ENCODE peak calls at places on chromosomes 5 and 9, in eight cellular contexts. B, R, J, S, O, X, Y and I are unnamed samples.

GRCh38 chr9:84945878-84946538 is 276.5 kb downstream of the NTRK2 start:
- DNase-seq in B (no peak), R (no peak), J (no peak), S (no peak), O (no peak), X (no peak), Y (no peak), I (no peak)

GRCh38 chr5:175826980-175827379 is 44.4 kb upstream of the CPLX2 start:
- DNase-seq in B (no peak), R (no peak), J (no peak), S (no peak), O (no peak), X (no peak), Y (no peak), I (no peak)

GRCh38 chr5:69431424-69432303 is 16.7 kb downstream of the MARVELD2 start:
- DNase-seq in B (no peak), R (no peak), J (no peak), S (no peak), O (no peak), X (no peak), Y (no peak), I (no peak)

GRCh38 chr9:100427366-100428263 is 672 bp downstream of the MSANTD3 start:
- DNase-seq in B (no peak), R (no peak), J (peak; percentile 86), S (peak; percentile 70), O (peak; percentile 73), X (peak; percentile 73), Y (peak; percentile 35), I (peak; percentile 86)

GRCh38 chr9:124813041-124813440 is 36.1 kb downstream of the OLFML2A start:
- DNase-seq in B (no peak), R (no peak), J (no peak), S (no peak), O (no peak), X (no peak), Y (no peak), I (no peak)

GRCh38 chr9:93159601-93160418 is 24.1 kb upstream of the WNK2 start:
- DNase-seq in B (peak; percentile 91), R (no peak), J (peak; percentile 98), S (peak; percentile 77), O (peak; percentile 69), X (peak; percentile 93), Y (peak; percentile 90), I (peak; percentile 94)

GRCh38 chr5:158903006-158903405 is 196.7 kb downstream of the EBF1 start:
- DNase-seq in B (no peak), R (no peak), J (peak; percentile 57), S (no peak), O (no peak), X (no peak), Y (no peak), I (no peak)

GRCh38 chr9:128159784-128160602 is at the start of gene BBLN:
- DNase-seq in B (peak; percentile 100), R (peak; percentile 17), J (peak; percentile 99), S (peak; percentile 85), O (peak; percentile 95), X (peak; percentile 97), Y (peak; percentile 96), I (peak; percentile 99)

GRCh38 chr5:114500756-114501155 is 138.9 kb downstream of the KCNN2 start:
- DNase-seq in B (no peak), R (no peak), J (no peak), S (no peak), O (no peak), X (no peak), Y (no peak), I (no peak)

GRCh38 chr5:10556893-10557746 is 6.8 kb upstream of the ANKRD33B start:
- DNase-seq in B (no peak), R (no peak), J (no peak), S (no peak), O (no peak), X (peak; percentile 34), Y (no peak), I (no peak)

GRCh38 chr5:13992795-13993194 is 48.3 kb upstream of the DNAH5 start:
- DNase-seq in B (no peak), R (no peak), J (no peak), S (no peak), O (no peak), X (no peak), Y (no peak), I (no peak)

GRCh38 chr5:133763744-133764143 is 151.4 kb upstream of the FSTL4 start:
- DNase-seq in B (no peak), R (no peak), J (peak; percentile 29), S (no peak), O (no peak), X (no peak), Y (no peak), I (peak; percentile 49)

GRCh38 chr5:141883948-141884318 is 5.7 kb upstream of the PCDH1 start:
- DNase-seq in B (no peak), R (no peak), J (no peak), S (no peak), O (no peak), X (no peak), Y (no peak), I (peak; percentile 32)

GRCh38 chr5:141889282-141889871 is 11.2 kb upstream of the PCDH1 start:
- DNase-seq in B (no peak), R (no peak), J (no peak), S (no peak), O (no peak), X (no peak), Y (no peak), I (no peak)
- TF ChIP-seq CTCF in B (peak; percentile 15), R (peak; percentile 26), J (peak; percentile 45), S (peak; percentile 44), O (peak; percentile 52), X (peak; percentile 32), Y (no peak), I (peak; percentile 48)

DNA sequence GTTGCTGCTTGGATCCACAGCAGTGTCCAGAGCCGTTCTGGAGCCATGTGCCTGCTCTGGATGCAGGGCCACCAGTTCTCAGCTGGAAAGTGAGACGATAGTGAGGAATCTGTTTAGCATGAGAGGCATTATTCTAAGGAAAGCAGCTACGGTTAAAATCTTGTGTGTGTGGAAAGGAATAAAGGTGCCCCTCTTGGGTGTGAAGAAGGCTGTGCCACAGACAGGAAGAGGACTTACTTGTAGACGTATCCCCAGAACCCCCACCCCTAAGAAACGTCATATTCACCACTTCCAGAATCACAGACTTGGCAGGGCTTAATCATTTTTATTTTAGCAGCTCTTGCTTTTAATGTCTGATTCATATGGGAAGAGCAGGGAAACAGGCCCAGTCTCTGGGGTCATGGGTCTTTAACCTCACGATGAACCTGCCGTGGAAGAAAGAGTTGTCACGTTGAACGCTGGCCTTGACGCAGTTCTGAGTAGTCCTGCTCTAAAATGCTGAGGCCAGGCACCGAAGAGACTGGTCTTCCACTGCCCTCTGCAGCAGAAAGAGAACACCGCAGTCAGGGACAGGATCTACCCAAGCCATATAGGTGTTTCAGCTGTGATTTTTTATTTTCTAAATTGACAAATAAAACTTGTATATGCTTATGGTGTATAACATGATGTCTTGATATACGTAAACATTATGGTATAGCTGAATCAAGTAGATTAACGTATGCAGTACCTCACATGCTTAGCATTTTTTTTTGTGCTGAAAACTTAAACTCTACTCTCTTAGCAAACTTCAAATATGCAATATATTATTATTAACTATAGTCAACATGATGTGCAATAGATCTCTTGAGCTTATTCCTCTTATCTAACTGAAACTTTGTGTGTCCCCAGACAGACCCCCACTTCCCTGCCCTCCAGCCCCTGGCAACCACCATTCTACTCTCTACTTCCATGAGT is 38.8 kb downstream of the CARTPT start:
- DNase-seq in B (peak; percentile 62), R (peak; percentile 5), J (peak; percentile 84), S (peak; percentile 71), O (peak; percentile 68), X (no peak), Y (peak; percentile 73), I (no peak)
- TF ChIP-seq CTCF in B (peak; percentile 78), R (peak; percentile 67), J (peak; percentile 93), S (peak; percentile 73), O (peak; percentile 84), X (peak; percentile 63), Y (no peak), I (peak; percentile 84)

GRCh38 chr5:173970878-173971650 is 17.9 kb upstream of the C5orf47 start:
- DNase-seq in B (no peak), R (no peak), J (peak; percentile 63), S (no peak), O (no peak), X (no peak), Y (no peak), I (no peak)
- TF ChIP-seq CTCF in B (no peak), R (no peak), J (peak; percentile 52), S (no peak), O (no peak), X (no peak), Y (no peak), I (no peak)

DNA sequence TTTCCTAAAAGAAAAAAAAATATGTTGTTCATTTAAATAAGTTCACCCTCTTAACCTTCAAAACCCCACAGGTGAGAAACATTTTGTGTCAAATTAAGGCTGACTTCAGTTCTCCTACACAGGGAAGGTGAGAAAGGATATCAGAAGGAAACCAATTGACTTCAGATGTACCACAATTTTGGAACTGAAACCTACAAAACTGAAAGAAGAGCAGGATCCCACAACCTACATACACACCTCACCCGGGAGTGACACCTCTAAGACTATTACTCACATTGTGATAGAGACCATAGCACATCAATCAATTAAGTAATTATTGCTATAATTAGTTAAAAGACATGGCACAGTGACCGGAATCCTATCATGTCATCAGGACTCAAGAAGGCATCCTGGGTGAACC is 47.0 kb downstream of the RASEF start:
- DNase-seq in B (no peak), R (no peak), J (no peak), S (no peak), O (no peak), X (no peak), Y (no peak), I (no peak)
- TF ChIP-seq CTCF in B (no peak), R (no peak), J (no peak), S (no peak), O (no peak), X (no peak), Y (no peak), I (no peak)

DNA sequence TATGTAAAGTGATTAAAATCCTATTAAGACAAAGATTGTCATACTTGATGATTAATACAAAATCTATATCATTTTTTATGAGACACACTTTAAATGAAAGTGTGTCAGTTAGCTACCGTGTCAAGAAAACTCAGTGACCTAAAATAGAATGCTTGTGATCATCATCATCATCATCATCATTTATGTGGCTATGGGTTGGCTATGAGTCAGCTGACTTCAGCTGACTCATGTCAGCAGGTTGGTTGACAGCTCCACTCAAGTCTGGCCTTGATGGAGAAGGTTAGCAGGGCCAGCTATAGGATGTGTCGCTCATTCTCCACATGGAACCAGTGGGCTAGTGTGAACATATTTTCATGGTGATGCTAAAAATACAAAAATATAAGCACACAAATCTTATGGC is 43.8 kb upstream of the ZNF300 start:
- DNase-seq in B (no peak), R (no peak), J (no peak), S (no peak), O (no peak), X (no peak), Y (no peak), I (no peak)
- TF ChIP-seq CTCF in B (no peak), R (no peak), J (no peak), S (no peak), O (no peak), X (no peak), Y (no peak), I (no peak)

DNA sequence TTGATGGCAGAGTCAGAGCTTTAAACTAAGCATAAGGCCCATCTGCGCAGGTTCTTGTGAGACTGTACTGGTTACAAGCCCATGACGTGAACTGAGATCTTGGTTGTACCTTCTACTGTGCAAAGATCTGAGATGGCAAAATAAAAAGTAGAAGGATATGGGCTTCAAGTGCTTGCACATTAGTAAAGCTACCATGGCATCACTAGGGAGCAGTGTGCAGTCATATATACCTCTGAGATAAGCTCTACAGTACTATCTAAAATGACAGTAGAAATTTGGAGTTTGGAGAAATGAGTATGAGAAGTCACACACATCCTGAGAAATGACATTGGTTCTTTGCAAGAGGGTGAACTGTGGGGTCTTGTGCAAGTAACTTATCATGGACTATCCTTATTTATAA is 408.2 kb upstream of the PRR16 start:
- DNase-seq in B (peak; percentile 2), R (peak; percentile 26), J (no peak), S (peak; percentile 76), O (peak; percentile 11), X (no peak), Y (no peak), I (no peak)
- TF ChIP-seq CTCF in B (no peak), R (peak; percentile 52), J (no peak), S (peak; percentile 71), O (no peak), X (peak; percentile 22), Y (no peak), I (peak; percentile 54)